ENCODE peak calls at places on chromosome X, in six cellular contexts. Q, D, V, J, S and E are unnamed samples.

GRCh38 chrX:78886550-78886949 is 58.6 kb upstream of the P2RY10 start:
- DNase-seq in Q (peak), V (no peak), S (peak), D (no peak), J (no peak), E (no peak)

GRCh38 chrX:17377795-17378194 is 2.8 kb downstream of the NHS start:
- DNase-seq in Q (no peak), S (peak), V (no peak), J (no peak), D (no peak), E (peak)

GRCh38 chrX:23503835-23504539 is 163.3 kb upstream of the PRDX4 start:
- DNase-seq in Q (peak), J (no peak), V (peak), S (peak), D (peak), E (peak)

GRCh38 chrX:139224953-139225665 is 305.4 kb upstream of the F9 start:
- DNase-seq in J (no peak), S (no peak), V (peak), Q (no peak), D (no peak), E (no peak)

GRCh38 chrX:108064001-108064400 is 19.1 kb downstream of the VSIG1 start:
- DNase-seq in D (no peak), V (no peak), S (no peak), J (no peak), Q (no peak), E (no peak)

GRCh38 chrX:10014462-10015373 is 47.6 kb downstream of the CLDN34 start:
- DNase-seq in S (peak), J (peak), D (peak), Q (peak), V (peak), E (peak)

GRCh38 chrX:34528081-34528480 is 129.0 kb downstream of the TMEM47 start:
- DNase-seq in J (no peak), V (no peak), Q (no peak), D (no peak), S (no peak), E (no peak)

GRCh38 chrX:150018931-150019331 is 80.6 kb upstream of the EOLA2 start:
- DNase-seq in V (no peak), J (no peak), D (no peak), S (no peak), Q (no peak), E (no peak)

GRCh38 chrX:101450951-101451350 is 34.3 kb upstream of the ARMCX4 start:
- DNase-seq in Q (peak), D (no peak), S (no peak), J (no peak), V (peak), E (no peak)

GRCh38 chrX:16892504-16893362 is 22.6 kb upstream of the RBBP7 start:
- DNase-seq in D (peak), V (peak), Q (peak), J (peak), S (peak), E (peak)

GRCh38 chrX:18102006-18102405 is 118.7 kb downstream of the BEND2 start:
- DNase-seq in J (no peak), V (no peak), Q (no peak), S (no peak), D (no peak), E (no peak)

GRCh38 chrX:63922221-63922620 is 137.2 kb upstream of the ARHGEF9 start:
- DNase-seq in Q (no peak), D (no peak), J (no peak), V (no peak), S (peak), E (no peak)

GRCh38 chrX:152821145-152821765 is 9.3 kb downstream of the CETN2 start:
- DNase-seq in Q (peak), S (peak), J (peak), V (no peak), D (peak), E (peak)

GRCh38 chrX:41734530-41734929 is 10.5 kb downstream of the GPR82 start:
- DNase-seq in V (no peak), D (no peak), J (no peak), S (peak), Q (no peak), E (peak)

GRCh38 chrX:88135735-88136134 is 611.3 kb upstream of the CPXCR1 start:
- DNase-seq in Q (peak), V (no peak), S (no peak), J (no peak), D (no peak), E (no peak)

GRCh38 chrX:101550825-101551767 is 749 bp downstream of the ARMCX1 start:
- DNase-seq in S (no peak), D (peak), V (peak), J (peak), Q (peak), E (no peak)

GRCh38 chrX:78388663-78389062 is 61.3 kb upstream of the CYSLTR1 start:
- DNase-seq in Q (no peak), D (no peak), S (no peak), J (no peak), V (no peak), E (no peak)

GRCh38 chrX:44874481-44875184 is 1.6 kb downstream of the KDM6A start:
- DNase-seq in V (no peak), Q (peak), D (peak), S (peak), J (peak), E (peak)

GRCh38 chrX:86102341-86102740 is 45.9 kb upstream of the DACH2 start:
- DNase-seq in S (no peak), V (no peak), D (no peak), J (no peak), Q (no peak), E (no peak)

GRCh38 chrX:47802589-47802988 is 34.1 kb upstream of the ZNF81 start:
- DNase-seq in S (peak), Q (no peak), D (peak), V (no peak), J (no peak), E (no peak)

GRCh38 chrX:140764401-140764919 is 54.9 kb downstream of the LINC00632 start:
- DNase-seq in S (peak), D (peak), V (peak), Q (peak), J (peak), E (no peak)

GRCh38 chrX:116526010-116526409 is 63.2 kb upstream of the CT83 start:
- DNase-seq in J (no peak), V (no peak), S (no peak), Q (no peak), D (no peak), E (no peak)

GRCh38 chrX:133473451-133473850 is 58.2 kb upstream of the GPC4 start:
- DNase-seq in Q (no peak), J (no peak), V (no peak), S (no peak), D (no peak), E (no peak)

GRCh38 chrX:98627645-98628044 is 1743.9 kb downstream of the RPA4 start:
- DNase-seq in J (no peak), S (no peak), V (no peak), Q (no peak), D (no peak), E (no peak)

GRCh38 chrX:120358687-120359086 is 3.2 kb upstream of the ATP1B4 start:
- DNase-seq in S (no peak), J (peak), D (no peak), Q (no peak), V (no peak), E (no peak)

GRCh38 chrX:21764043-21764442 is 6.1 kb upstream of the SMPX start:
- DNase-seq in V (no peak), S (peak), J (no peak), D (no peak), Q (no peak), E (no peak)
- TF ChIP-seq CTCF in V (no peak), S (no peak), J (no peak), D (no peak), Q (no peak), E (no peak)

GRCh38 chrX:110420771-110421498 is 62.3 kb downstream of the RTL9 start:
- DNase-seq in J (no peak), D (no peak), Q (no peak), S (peak), V (no peak), E (no peak)
- TF ChIP-seq CTCF in J (peak), D (no peak), Q (no peak), S (no peak), V (peak), E (peak)

DNA sequence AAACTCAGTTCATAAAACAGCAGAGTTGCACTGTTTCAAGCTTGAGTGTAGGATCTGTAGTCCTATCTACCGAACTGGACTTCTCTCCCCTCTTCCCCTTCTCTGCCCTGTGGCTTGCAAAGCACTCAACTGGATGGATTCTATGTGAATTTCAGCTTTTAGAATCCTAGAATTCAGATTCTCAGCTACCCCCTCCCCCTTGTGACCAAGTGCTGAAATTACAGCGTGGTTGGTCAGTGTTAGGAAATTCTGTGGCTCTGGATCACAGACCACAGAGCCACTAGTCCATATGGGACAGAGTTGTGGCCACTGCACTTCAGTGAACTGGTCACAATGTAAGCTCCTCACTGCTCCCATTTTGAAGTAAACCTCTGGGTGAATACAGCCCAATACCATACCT is 64.6 kb upstream of the TRPC5 start:
- DNase-seq in J (peak), V (no peak), Q (peak), S (peak), D (no peak), E (peak)
- TF ChIP-seq CTCF in J (peak), V (no peak), Q (peak), S (peak), D (peak), E (no peak)

GRCh38 chrX:129461801-129462456 is 61.4 kb downstream of the SMARCA1 start:
- DNase-seq in D (no peak), Q (no peak), V (no peak), S (no peak), J (no peak), E (no peak)

DNA sequence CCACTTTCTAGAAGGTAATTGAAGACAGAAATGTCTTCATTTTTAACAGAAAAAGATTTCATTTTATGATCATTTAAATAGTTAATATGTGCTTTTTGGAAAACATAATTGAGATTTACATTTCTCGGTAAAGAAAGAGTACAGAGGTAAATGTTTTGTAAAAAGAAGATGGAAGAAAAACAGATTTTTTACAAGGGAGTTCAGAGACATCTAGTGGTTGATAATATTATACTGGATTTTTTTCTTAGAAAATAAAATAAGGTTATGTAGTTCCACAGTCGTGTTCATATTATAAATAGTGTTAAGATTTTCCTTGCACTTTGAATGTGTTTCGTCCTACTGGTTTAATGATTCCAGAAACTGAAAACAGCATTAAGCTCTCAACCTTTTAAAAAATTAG is 60.6 kb downstream of the SMARCA1 start:
- DNase-seq in J (no peak), V (no peak), Q (no peak), S (no peak), D (no peak), E (no peak)
- TF ChIP-seq CTCF in J (no peak), V (no peak), Q (peak), S (peak), D (no peak), E (no peak)

DNA sequence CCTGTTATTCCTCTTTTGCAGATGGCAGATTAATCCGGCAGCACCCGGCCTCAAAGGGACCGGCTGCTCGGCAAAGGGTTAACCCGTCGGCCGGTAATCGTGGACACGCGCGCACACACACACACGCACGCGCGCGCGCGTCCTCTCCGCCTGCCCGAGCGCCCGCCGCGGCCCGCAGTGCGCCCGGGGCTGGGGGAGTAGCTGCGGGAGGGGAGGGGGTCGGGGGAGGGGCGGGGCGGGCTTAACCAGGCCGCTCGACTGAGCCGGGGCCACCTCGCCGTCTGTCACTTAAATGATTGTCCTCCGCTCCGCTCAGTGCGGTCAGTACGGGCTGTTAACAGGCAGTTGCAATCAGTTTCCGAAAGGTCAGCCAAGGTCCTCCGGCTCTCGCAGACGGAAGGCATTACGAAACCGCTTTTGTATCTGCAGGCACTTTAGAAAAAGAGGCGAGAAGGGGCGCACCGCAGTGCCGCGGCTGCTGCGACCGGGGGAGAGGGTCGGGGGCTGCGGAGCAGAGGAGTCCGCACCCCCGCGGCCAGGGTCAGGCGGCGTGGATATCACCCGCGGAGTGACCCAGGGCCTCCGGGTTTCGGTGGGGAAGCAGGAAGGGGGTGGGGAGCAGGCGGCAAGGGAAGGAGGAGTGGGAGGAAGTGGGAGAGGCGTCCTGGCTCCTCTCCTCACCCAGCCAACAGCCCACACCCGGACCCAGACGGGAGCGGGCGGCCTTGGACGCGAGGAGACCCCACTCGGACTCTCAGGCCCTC is 57.3 kb upstream of the BCOR start:
- DNase-seq in J (peak), D (peak), V (peak), Q (peak), S (peak), E (no peak)
- TF ChIP-seq CTCF in J (no peak), D (no peak), V (no peak), Q (no peak), S (no peak), E (no peak)

GRCh38 chrX:134600714-134601113 is 57.6 kb downstream of the PLAC1 start:
- DNase-seq in V (no peak), J (no peak), Q (no peak), D (no peak), S (no peak), E (no peak)

GRCh38 chrX:134602410-134602809 is 55.9 kb downstream of the PLAC1 start:
- DNase-seq in J (no peak), S (no peak), V (no peak), D (no peak), Q (no peak), E (no peak)

GRCh38 chrX:134604701-134605271 is 53.5 kb downstream of the PLAC1 start:
- DNase-seq in V (no peak), D (peak), Q (peak), J (no peak), S (peak), E (peak)

GRCh38 chrX:134601240-134601639 is 57.0 kb downstream of the PLAC1 start:
- DNase-seq in D (no peak), V (no peak), J (no peak), S (no peak), Q (no peak), E (no peak)

DNA sequence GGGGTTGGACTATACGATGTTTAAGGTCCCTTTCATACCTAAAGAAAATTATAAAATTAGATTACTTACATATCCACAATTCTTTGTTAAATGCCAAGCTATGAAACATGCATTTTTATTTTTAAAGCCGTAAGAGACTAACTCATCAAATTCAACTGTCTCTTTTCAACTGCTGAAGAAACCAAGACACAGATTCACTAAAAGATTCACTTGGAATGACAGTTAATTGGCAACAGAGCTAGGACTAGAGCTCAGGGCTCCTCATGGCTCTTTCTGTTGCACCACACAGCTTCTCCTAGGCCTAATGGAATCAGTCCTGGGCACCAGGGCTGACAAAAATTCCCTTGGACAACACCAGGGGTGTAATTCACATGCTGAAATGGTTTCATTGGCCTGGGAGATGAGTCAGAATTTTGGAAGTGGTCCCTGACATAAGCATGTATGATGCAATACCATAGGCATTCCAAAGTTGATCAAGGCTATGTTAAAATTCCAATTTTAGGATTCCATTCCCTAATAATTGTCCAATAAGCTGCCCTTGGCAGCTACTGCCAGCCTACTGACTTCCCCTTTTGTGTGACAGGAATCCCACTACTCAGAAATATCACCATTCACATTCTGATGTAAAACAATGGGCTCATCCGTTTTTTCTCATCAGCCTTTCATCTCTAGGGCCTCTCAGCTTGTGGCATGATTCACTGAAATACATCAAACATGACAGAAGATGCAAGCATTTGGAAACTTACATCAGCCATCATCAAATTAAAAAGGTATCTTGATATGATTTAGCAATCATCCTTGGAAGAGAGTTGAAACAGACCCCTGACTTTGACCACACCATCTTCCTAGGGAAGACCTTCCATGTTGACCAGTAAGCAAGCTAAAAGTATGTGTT is 54.2 kb downstream of the PLAC1 start:
- DNase-seq in D (no peak), V (peak), J (no peak), Q (no peak), S (peak), E (no peak)
- TF ChIP-seq CTCF in D (no peak), V (peak), J (no peak), Q (peak), S (no peak), E (no peak)

DNA sequence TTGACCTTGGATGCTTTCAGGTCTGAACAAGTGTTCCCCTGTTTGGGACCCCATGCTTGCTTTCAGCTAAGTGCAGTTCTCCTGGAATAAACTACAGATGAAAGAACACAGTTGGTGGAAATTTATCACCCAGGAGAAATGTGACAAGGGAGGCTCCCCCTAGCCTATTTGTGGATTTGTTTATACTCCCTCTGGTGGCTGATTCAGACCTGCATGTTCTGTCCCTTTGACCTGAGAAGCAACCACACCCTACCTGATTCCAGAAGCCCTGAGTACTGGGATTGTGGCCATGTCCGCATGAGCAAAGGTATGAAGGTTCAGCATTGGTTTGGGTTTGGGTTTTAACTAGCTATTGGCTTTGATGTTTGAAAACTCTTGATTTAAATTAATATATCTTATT is 440.9 kb downstream of the MID1IP1 start:
- DNase-seq in V (no peak), Q (peak), D (peak), J (peak), S (peak), E (peak)
- TF ChIP-seq CTCF in V (peak), Q (peak), D (peak), J (peak), S (peak), E (peak)